ENCODE peak calls at places on chromosomes 16 and 17, in six cellular contexts. B is cerebellar nuclear complex; I is upper lobe of right lung; R is WTC11; Y is activated T-helper 9 cell treated with anti-CD3 and anti-CD28 coated beads, Interleukin-2, amount 50 U/mL, for 16 hours; L is ovary. Z is an unnamed sample.

GRCh38 chr17:82613283-82614094 is 34.8 kb downstream of the WDR45B start:
- DNase-seq in B (no peak), I (no peak), R (peak; percentile 29), Y (no peak), L (no peak), Z (no peak)

GRCh38 chr16:85490971-85491771 is 122.0 kb upstream of the GSE1 start:
- DNase-seq in B (no peak), I (no peak), R (peak; percentile 78), Y (peak; percentile 5), L (no peak), Z (no peak)

GRCh38 chr17:1360975-1361374 is 39.0 kb downstream of the YWHAE start:
- DNase-seq in B (no peak), I (no peak), R (no peak), Y (no peak), L (no peak), Z (no peak)

GRCh38 chr16:84647830-84648594 is at the start of gene KLHL36:
- DNase-seq in B (no peak), I (peak; percentile 87), R (no peak), Y (peak; percentile 69), L (peak; percentile 82), Z (no peak)

GRCh38 chr17:16947470-16947869 is 24.4 kb downstream of the TNFRSF13B start:
- DNase-seq in B (no peak), I (no peak), R (no peak), Y (no peak), L (no peak), Z (no peak)

GRCh38 chr17:22463110-22463850 is 771.0 kb downstream of the KCNJ18 start:
- DNase-seq in B (no peak), I (no peak), R (no peak), Y (no peak), L (no peak), Z (no peak)

GRCh38 chr16:11393861-11394592 is 48.8 kb downstream of the RMI2 start:
- DNase-seq in B (no peak), I (peak; percentile 35), R (no peak), Y (no peak), L (no peak), Z (no peak)

GRCh38 chr16:56977256-56977655 is 12.1 kb upstream of the NLRC5 start:
- DNase-seq in B (no peak), I (no peak), R (no peak), Y (no peak), L (no peak), Z (no peak)

GRCh38 chr17:76134911-76135809 is 5.9 kb downstream of the FOXJ1 start:
- DNase-seq in B (no peak), I (no peak), R (peak; percentile 69), Y (no peak), L (no peak), Z (no peak)

GRCh38 chr17:60615840-60616239 is 15.8 kb downstream of the PPM1D start:
- DNase-seq in B (no peak), I (no peak), R (no peak), Y (no peak), L (no peak), Z (no peak)

GRCh38 chr16:89764711-89765201 is 43.4 kb downstream of the ZNF276 start:
- DNase-seq in B (no peak), I (peak; percentile 75), R (no peak), Y (peak; percentile 15), L (no peak), Z (no peak)

GRCh38 chr17:70464995-70465394 is 295.7 kb downstream of the KCNJ2 start:
- DNase-seq in B (no peak), I (no peak), R (no peak), Y (no peak), L (no peak), Z (no peak)

GRCh38 chr16:57029161-57030160 is 40.1 kb downstream of the NLRC5 start:
- DNase-seq in B (no peak), I (no peak), R (no peak), Y (no peak), L (no peak), Z (no peak)

GRCh38 chr16:30186782-30187555 is 3.6 kb downstream of the CORO1A start:
- DNase-seq in B (no peak), I (peak; percentile 89), R (peak; percentile 91), Y (peak; percentile 82), L (peak; percentile 52), Z (no peak)

Z was measured in dorsolateral prefrontal cortex.